ENCODE peak calls at places on chromosomes 13 and 19, in six cellular contexts. K, M, F, N, T and B are unnamed samples. For H3K36me3, the result is how much of the 10 kb centered on the place peaks cover.

GRCh38 chr19:49921871-49922755 is 6.9 kb upstream of the ATF5 start:
- DNase-seq in K (no peak), M (peak), F (no peak), N (no peak), T (peak), B (no peak)

GRCh38 chr13:73341748-73342147 is 282.9 kb downstream of the KLF5 start:
- DNase-seq in K (peak), M (peak), F (no peak), N (no peak), T (peak), B (peak)

GRCh38 chr13:30866692-30867669 is 39.1 kb upstream of the MEDAG start:
- DNase-seq in K (no peak), M (no peak), F (no peak), N (no peak), T (peak), B (no peak)

GRCh38 chr19:18223860-18224524 is 2.2 kb downstream of the PDE4C start:
- DNase-seq in K (peak), M (no peak), F (peak), N (no peak), T (no peak), B (peak)

GRCh38 chr19:17078920-17079709 is 3.5 kb downstream of the MYO9B start:
- DNase-seq in K (peak), M (peak), F (no peak), N (no peak), T (no peak), B (no peak)

GRCh38 chr13:29507356-29507755 is 88.1 kb downstream of the SLC7A1 start:
- DNase-seq in K (no peak), M (no peak), F (no peak), N (no peak), T (no peak), B (no peak)

GRCh38 chr19:58572818-58573657 is at the start of gene MZF1:
- DNase-seq in K (peak), M (peak), F (peak), N (peak), T (peak), B (peak)

GRCh38 chr13:40371531-40372125 is 294.8 kb downstream of the FOXO1 start:
- DNase-seq in K (no peak), M (no peak), F (no peak), N (no peak), T (no peak), B (no peak)

GRCh38 chr13:63304497-63304896 is 1888.8 kb upstream of the PCDH20 start:
- DNase-seq in K (no peak), M (no peak), F (no peak), N (no peak), T (no peak), B (no peak)

GRCh38 chr13:35789335-35790166 is 313.1 kb upstream of the MAB21L1 start:
- DNase-seq in K (peak), M (peak), F (peak), N (no peak), T (peak), B (peak)

GRCh38 chr13:79228972-79229371 is 177.1 kb downstream of the RBM26 start:
- DNase-seq in K (no peak), M (no peak), F (no peak), N (no peak), T (no peak), B (peak)

GRCh38 chr19:10678813-10679212 is 22.4 kb upstream of the QTRT1 start:
- DNase-seq in K (no peak), M (no peak), F (no peak), N (no peak), T (no peak), B (no peak)

GRCh38 chr19:44646049-44646416 is 2.3 kb downstream of the PVR start:
- DNase-seq in K (no peak), M (no peak), F (no peak), N (no peak), T (no peak), B (no peak)

GRCh38 chr13:45051315-45051714 is 62.0 kb downstream of the GPALPP1 start:
- DNase-seq in K (no peak), M (no peak), F (no peak), N (no peak), T (no peak), B (no peak)

GRCh38 chr13:39567569-39567968 is 35.4 kb downstream of the LHFPL6 start:
- DNase-seq in K (no peak), M (no peak), F (no peak), N (no peak), T (no peak), B (no peak)

GRCh38 chr19:12802267-12803106 is 618 bp downstream of the THSD8 start:
- DNase-seq in K (no peak), M (no peak), F (no peak), N (no peak), T (no peak), B (peak)

GRCh38 chr19:11012507-11012906 is 51.7 kb downstream of the SMARCA4 start:
- DNase-seq in K (no peak), M (no peak), F (no peak), N (no peak), T (no peak), B (no peak)

GRCh38 chr13:99432637-99433542 is 68.4 kb upstream of the TM9SF2 start:
- DNase-seq in K (peak), M (peak), F (peak), N (peak), T (peak), B (peak)

GRCh38 chr19:1001538-1002166 is 1.4 kb downstream of the GRIN3B start:
- DNase-seq in K (peak), M (no peak), F (peak), N (no peak), T (peak), B (peak)

GRCh38 chr19:30669329-30670010 is 297.3 kb downstream of the ZNF536 start:
- DNase-seq in K (peak), M (peak), F (peak), N (no peak), T (peak), B (peak)

GRCh38 chr19:16584825-16585801 is 12.9 kb upstream of the SLC35E1 start:
- DNase-seq in K (no peak), M (no peak), F (no peak), N (no peak), T (no peak), B (no peak)

DNA sequence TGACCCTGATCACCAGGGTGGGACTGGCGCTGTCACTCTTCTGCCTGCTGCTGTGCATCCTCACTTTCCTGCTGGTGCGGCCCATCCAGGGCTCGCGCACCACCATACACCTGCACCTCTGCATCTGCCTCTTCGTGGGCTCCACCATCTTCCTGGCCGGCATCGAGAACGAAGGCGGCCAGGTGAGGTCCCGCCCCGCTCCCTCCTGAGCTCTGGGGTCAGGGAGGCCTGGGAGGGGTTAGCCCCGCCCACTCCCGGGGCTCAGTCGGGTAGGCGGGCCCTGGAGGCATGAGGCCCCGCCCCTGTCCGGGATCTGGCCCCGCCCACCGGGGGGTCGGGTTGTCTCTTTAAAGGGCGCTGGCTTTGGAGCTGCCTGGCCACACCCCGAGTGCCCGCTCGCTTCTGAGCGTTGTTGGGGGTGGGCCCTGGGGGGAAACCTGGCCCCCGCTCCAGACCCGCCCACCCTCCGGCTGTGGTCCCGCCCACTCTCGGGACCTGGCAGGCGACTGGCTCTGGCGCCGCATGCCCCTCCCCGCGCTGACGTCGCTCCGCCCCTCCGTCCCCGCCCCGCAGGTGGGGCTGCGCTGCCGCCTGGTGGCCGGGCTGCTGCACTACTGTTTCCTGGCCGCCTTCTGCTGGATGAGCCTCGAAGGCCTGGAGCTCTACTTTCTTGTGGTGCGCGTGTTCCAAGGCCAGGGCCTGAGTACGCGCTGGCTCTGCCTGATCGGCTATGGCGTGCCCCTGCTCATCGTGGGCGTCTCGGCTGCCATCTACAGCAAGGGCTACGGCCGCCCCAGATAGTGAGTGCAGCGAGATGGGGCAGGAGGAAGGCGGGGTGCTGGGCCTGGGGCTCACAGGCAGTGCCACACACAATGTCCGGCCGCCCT is 13.1 kb downstream of the DDX39A start:
- DNase-seq in K (peak), M (peak), F (peak), N (peak), T (peak), B (peak)
- H3K36me3 ChIP-seq in K (under half), M (half or more), F (under half), N (under half), T (half or more), B (under half)

DNA sequence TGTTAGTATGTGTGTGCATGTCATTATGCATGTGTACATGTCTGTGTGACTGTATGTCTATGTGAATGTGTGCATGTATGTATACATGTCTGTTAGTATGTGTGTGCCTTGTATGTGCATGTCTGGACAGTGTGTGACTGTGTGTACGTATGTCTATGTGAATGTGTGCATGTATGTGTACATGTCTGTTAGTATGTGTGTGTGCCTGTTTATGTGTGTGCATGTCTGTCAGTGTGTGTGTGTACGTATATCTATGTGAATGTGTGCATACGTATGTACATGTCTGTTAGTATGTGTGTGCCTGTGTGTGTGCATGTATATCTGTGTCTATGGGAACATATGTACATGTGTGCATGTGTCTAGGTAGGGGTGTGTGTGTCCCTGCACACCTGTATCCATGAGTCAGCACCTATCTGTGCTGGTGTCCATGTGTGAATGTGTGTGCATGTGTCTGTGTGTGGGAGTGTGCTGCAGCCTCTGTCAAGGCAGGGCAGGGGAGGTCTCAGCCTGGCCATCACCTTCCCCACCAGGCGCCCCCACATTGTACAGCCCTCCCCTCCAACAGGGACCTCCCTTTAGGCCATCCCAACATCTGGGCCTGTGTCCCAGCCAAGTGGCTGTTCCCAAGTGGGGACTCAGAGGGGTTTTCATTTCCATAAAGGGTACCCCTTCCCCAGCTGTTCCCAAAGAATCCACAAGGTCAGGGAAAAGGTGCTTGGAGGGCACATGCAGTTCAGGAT is 4.4 kb downstream of the GAS6 start:
- DNase-seq in K (no peak), M (no peak), F (no peak), N (no peak), T (no peak), B (no peak)
- H3K23ac ChIP-seq in K (no peak), M (peak), F (no peak), N (no peak), T (no peak), B (no peak)

DNA sequence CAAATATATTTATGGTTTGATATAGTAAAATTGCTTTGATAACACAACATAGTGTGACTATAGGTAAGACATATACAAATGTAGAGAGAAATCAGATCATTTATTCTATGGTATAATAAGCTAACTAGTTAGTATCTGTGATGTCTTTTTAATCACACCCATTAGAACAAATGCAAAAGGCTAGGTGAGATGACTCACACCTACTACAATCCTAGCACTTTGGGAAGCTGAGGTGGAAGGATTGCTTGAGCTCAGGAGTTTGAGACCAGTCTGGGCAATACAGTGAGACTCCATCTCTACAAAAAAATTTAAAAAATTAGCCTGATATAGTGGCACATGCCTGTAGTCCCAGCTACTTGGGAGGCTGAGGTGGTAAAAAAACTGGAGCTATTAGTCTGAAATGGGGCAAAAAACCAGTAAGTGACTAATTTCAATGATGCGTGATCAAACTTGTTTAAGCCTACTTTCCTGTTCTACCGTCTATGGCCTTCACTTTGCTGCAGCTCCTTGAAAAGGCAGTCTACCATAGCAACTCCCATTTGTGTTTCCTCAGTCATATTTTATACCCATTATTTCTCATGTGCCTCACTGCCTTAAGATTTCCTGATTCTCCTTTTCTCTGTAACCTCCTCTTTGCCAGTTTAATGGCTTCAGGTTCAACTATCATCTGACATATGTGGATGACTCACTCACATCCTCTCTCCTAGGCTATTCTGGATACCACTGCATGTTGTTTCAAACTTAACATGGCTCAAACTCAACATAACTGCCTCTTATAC is 12.5 kb downstream of the ALG5 start:
- DNase-seq in K (no peak), M (peak), F (no peak), N (no peak), T (peak), B (peak)
- H3K36me3 ChIP-seq in K (under half), M (under half), F (half or more), N (under half), T (half or more), B (under half)

GRCh38 chr19:36210497-36210896 is 4.0 kb downstream of the ZNF565 start:
- DNase-seq in K (no peak), M (peak), F (no peak), N (no peak), T (no peak), B (peak)

GRCh38 chr19:36212895-36213294 is 1.6 kb downstream of the ZNF565 start:
- DNase-seq in K (no peak), M (no peak), F (no peak), N (no peak), T (no peak), B (no peak)

GRCh38 chr19:36215276-36216171 is 618 bp downstream of the ZNF146 start:
- DNase-seq in K (peak), M (peak), F (peak), N (no peak), T (peak), B (peak)

GRCh38 chr19:36213793-36214387 is 575 bp downstream of the ZNF565 start:
- DNase-seq in K (no peak), M (peak), F (peak), N (no peak), T (no peak), B (no peak)

DNA sequence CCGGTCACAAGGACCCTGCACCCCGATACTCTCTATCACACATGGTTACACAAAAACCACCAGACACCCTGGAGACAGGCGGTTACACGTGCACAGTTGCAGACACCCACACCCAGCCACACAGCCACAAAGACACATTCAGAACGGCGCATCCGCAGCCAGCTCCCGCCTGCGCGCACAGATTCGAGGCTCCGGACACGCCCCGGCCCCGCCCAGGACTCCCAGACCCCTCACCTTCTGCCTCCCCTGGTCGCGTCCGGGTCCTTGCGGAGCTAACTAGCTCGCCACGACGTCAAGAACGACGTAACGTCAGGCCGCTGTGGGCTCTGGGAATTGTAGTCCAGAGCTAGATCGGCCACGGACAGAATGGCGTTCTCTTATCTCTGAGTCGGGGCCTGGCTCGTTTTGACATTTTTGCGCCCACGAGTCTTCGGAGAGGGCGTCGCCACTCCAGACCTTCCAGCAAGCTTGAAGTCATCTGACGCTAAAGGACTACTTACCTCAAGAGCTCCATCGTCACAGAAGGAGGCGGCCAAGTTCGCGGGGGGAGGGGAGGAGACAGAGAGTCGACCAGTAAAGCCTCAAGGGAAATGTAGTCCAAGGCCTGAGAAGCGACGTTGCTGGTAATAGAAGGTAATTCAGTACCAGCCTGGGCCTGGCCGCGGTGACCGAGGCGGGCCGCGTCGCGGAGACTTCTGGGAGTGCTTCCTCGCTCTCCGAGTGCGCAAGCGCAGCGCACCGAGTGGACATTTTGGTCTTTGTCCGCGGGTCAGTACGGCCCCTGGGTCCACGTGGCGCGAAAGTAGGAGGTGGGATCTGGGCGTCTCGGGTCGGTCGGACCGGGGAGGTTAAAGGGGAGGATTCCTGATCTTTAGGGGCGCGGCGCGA is at the start of the genes ZNF146 and ZNF565:
- DNase-seq in K (peak), M (peak), F (peak), N (peak), T (peak), B (peak)
- H3K23ac ChIP-seq in K (no peak), M (peak), F (peak), N (peak), T (no peak), B (peak)

DNA sequence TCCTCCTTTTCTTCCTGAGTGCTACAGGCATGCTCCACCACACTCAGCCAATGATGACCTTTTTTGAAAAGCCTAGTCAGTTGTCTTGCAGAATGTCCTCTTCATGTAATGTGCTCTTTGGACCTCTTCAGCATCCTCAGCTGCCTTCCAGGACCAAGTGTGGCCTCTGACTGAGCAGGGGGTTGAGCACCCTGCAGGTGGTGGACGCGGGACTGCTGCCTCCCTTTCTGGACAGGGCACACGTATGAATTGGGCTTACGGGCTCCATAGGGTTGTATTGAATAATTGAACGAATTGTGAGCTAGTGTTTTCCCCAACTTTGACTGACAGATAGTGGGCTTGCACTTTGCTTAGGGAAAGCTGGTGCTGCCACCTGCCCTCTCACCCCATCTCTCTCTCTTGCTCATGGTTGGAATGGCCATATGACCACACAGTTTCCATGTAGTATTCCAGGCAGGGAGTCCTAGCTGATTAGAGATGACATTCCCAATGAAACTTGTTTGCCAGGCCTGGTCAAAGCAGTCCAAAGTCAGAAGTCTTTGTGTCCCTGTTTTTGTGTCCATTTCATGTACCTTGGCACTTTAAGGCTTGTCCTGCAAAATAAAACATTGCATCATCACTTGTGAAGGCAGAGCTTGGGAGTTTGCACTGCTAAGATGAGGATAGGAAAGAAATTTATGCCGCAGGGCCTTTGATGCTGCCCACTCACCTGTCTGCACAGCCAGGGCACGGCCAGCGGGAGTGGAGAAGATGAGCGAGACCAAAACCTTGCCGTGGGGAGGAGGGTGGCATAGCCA is 76.3 kb upstream of the NPAS1 start:
- DNase-seq in K (no peak), M (no peak), F (no peak), N (no peak), T (no peak), B (no peak)
- H3K36me3 ChIP-seq in K (under half), M (under half), F (half or more), N (under half), T (under half), B (under half)